ENCODE peak calls at places on chromosomes 13 and 19, in four cellular contexts. W, J, I and O are unnamed samples.

GRCh38 chr13:54029226-54029625 is 1000.6 kb downstream of the OLFM4 start:
- DNase-seq in J (no peak), W (no peak), I (no peak), O (peak; percentile 87)

GRCh38 chr13:36986462-36987240 is 12.5 kb downstream of the ALG5 start:
- DNase-seq in I (no peak), W (no peak), J (peak; percentile 2), O (no peak)

GRCh38 chr19:6947745-6948144 is 60.4 kb downstream of the ADGRE1 start:
- DNase-seq in J (peak; percentile 59), I (peak; percentile 12), W (no peak), O (no peak)

GRCh38 chr13:113083402-113084061 is 22.1 kb upstream of the F7 start:
- DNase-seq in I (no peak), W (peak; percentile 55), J (peak; percentile 8), O (no peak)

GRCh38 chr13:36166051-36166450 is 34.9 kb upstream of the DCLK1 start:
- DNase-seq in I (no peak), W (no peak), J (no peak), O (no peak)

GRCh38 chr13:76148926-76149325 is 512.8 kb downstream of the LMO7 start:
- DNase-seq in W (no peak), I (peak; percentile 84), J (peak; percentile 80), O (peak; percentile 26)

GRCh38 chr13:42970824-42971669 is 21.0 kb downstream of the EPSTI1 start:
- DNase-seq in J (peak; percentile 49), I (peak; percentile 64), W (no peak), O (no peak)

GRCh38 chr19:39351537-39352037 is 9.4 kb downstream of the SAMD4B start:
- DNase-seq in W (no peak), I (no peak), J (peak; percentile 36), O (no peak)

GRCh38 chr13:100102042-100102441 is 13.1 kb downstream of the PCCA start:
- DNase-seq in J (no peak), W (no peak), I (no peak), O (no peak)

GRCh38 chr13:101942038-101942437 is 459.8 kb downstream of the FGF14 start:
- DNase-seq in W (no peak), I (peak; percentile 43), J (peak; percentile 5), O (no peak)

GRCh38 chr19:1136918-1137317 is 33.1 kb downstream of the GPX4 start:
- DNase-seq in J (no peak), W (no peak), I (no peak), O (no peak)

GRCh38 chr19:42313096-42313839 is at the start of gene TMEM145:
- DNase-seq in J (peak; percentile 44), W (no peak), I (no peak), O (no peak)

GRCh38 chr19:2607712-2608601 is 94.5 kb downstream of the GNG7 start:
- DNase-seq in J (no peak), W (no peak), I (no peak), O (no peak)

GRCh38 chr19:39083983-39084731 is at the start of gene ACP7:
- DNase-seq in I (no peak), J (no peak), W (no peak), O (no peak)

GRCh38 chr13:46492946-46493345 is 60.0 kb upstream of the LRCH1 start:
- DNase-seq in I (peak; percentile 31), W (no peak), J (peak; percentile 59), O (no peak)

GRCh38 chr19:46753420-46754155 is 7.3 kb upstream of the STRN4 start:
- DNase-seq in J (no peak), I (no peak), W (no peak), O (no peak)

GRCh38 chr13:26883613-26884257 is 123.1 kb upstream of the GPR12 start:
- DNase-seq in W (no peak), I (no peak), J (no peak), O (no peak)

GRCh38 chr19:1206733-1207301 is 1.2 kb downstream of the STK11 start:
- DNase-seq in W (no peak), J (no peak), I (no peak), O (no peak)

GRCh38 chr19:17304386-17305047 is 1.2 kb upstream of the MRPL34 start:
- DNase-seq in J (no peak), I (no peak), W (no peak), O (no peak)

GRCh38 chr19:49157445-49158224 is at the start of gene TRPM4:
- DNase-seq in I (peak; percentile 74), W (peak; percentile 91), J (peak; percentile 67), O (no peak)

GRCh38 chr13:93328943-93329342 is 102.3 kb downstream of the GPC6 start:
- DNase-seq in W (no peak), I (no peak), J (no peak), O (no peak)

GRCh38 chr13:113903361-113903760 is 39.5 kb upstream of the GAS6 start:
- DNase-seq in I (peak; percentile 24), W (no peak), J (peak; percentile 95), O (no peak)

GRCh38 chr13:83216521-83217245 is 665.6 kb downstream of the SLITRK1 start:
- DNase-seq in J (peak; percentile 37), I (no peak), W (no peak), O (no peak)

DNA sequence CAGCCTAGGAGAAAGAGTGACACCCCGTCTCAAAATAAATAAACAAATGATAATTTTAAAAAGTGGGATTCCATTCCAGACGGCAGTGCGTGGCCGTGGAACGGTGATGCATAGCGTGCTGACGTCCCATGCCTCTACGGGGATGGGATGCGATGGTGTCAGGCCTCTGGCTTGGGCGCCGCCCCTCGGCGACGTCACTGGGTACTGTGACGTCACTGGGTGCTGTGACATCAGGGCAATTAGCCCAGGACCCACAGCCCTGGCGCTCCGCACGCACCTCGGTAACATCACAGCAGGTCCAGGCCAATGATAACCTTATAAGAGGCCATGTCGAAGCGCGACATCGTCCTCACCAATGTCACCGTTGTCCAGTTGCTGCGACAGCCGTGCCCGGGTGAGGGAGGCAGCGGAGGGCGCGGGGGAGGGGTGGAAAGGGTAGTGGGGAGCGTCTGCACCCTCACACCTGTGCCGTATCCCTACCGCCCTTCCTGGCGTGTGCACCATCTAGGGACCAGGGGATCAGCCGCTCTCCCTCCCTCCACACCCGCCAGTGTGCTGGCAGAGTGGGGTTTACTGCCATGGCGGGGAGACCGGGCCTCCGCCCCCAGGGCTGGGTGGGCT is at the start of gene GAPDHS:
- DNase-seq in I (no peak), J (no peak), W (no peak), O (no peak)
- H3K4me3 ChIP-seq in I (no peak within 1 kb of the TSS), J (no peak within 1 kb of the TSS), W (no peak within 1 kb of the TSS), O (peak within 1 kb of the TSS; percentile 8)

GRCh38 chr19:55210120-55210493 is 806 bp upstream of the PTPRH start:
- DNase-seq in J (peak; percentile 92), I (peak; percentile 90), W (no peak), O (peak; percentile 91)

GRCh38 chr19:55208880-55209429 is 346 bp downstream of the PTPRH start:
- DNase-seq in J (no peak), W (no peak), I (no peak), O (no peak)

GRCh38 chr19:55209430-55210119 is at the start of gene PTPRH:
- DNase-seq in W (no peak), J (no peak), I (no peak), O (no peak)

GRCh38 chr19:55213547-55213946 is 4.2 kb upstream of the PTPRH start:
- DNase-seq in I (no peak), W (no peak), J (no peak), O (no peak)

GRCh38 chr19:55212447-55212846 is 3.1 kb upstream of the PTPRH start:
- DNase-seq in W (no peak), J (no peak), I (no peak), O (no peak)
- TF ChIP-seq CTCF in W (no peak), J (no peak), I (peak; percentile 50), O (peak; percentile 27)

GRCh38 chr19:34228762-34229161 is 25.6 kb upstream of the GARRE1 start:
- DNase-seq in I (no peak), W (no peak), J (no peak), O (no peak)

GRCh38 chr19:34224996-34225658 is 29.2 kb upstream of the GARRE1 start:
- DNase-seq in J (peak; percentile 23), W (no peak), I (peak; percentile 17), O (no peak)

GRCh38 chr19:34228347-34228746 is 26.0 kb upstream of the GARRE1 start:
- DNase-seq in J (peak; percentile 9), I (no peak), W (no peak), O (no peak)

GRCh38 chr19:34226036-34226435 is 28.3 kb upstream of the GARRE1 start:
- DNase-seq in I (no peak), J (no peak), W (no peak), O (no peak)

GRCh38 chr19:34225659-34226015 is 28.7 kb upstream of the GARRE1 start:
- DNase-seq in I (no peak), W (no peak), J (no peak), O (no peak)
- H3K4me3 ChIP-seq in I (no peak overlapping the region), W (no peak overlapping the region), J (no peak overlapping the region), O (no peak overlapping the region)

GRCh38 chr19:12578641-12579040 is 27.4 kb upstream of the ZNF564 start:
- DNase-seq in J (no peak), W (no peak), I (no peak), O (no peak)

GRCh38 chr19:12580180-12580694 is 29.0 kb upstream of the ZNF564 start:
- DNase-seq in W (no peak), J (peak; percentile 74), I (peak; percentile 16), O (peak; percentile 61)

GRCh38 chr19:12581100-12581499 is 29.5 kb downstream of the ZNF490 start:
- DNase-seq in J (no peak), W (no peak), I (no peak), O (no peak)
- TF ChIP-seq CTCF in J (no peak), W (no peak), I (no peak), O (no peak)

DNA sequence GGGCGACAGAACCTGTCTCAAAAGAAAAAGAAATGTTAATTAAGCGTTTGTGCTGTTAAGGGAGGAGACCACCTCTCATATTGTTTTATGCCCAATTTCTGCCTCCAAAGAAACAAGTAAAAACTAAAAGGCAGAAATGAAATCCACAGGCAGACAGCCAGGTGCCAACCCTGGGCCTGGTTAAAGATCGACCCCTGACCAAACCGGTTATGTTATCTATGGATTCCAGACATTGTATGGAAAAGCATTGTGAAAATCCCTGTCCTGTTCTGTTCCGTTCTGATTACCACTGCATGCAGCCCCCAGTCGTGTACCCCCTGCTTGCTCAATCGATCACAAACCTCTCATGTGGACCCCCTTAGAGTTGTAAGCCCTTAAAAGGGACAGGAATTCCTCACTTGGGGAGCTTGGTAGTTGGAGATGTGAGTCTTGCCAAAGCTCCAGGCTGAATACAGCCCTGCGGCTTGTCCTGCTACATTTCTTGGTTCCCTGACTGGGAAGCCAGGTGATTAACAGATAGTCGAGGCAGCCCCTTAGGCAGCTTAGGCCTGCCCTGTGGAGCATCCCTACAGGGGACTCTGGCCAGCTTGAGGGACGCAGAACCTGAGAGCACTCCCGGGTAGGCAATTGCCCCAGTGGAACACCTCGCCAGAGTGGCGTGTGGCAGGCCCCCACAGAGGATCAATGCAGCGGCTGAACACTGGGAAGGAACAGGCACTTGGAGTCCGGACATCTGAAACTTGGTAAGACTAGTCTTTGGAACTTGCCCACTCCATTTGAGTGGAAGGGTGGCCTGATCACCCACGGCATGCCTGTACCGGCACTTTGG is 748 bp upstream of the ZNF552 start:
- DNase-seq in I (no peak), J (no peak), W (no peak), O (no peak)
- H3K4me3 ChIP-seq in I (peak overlapping the region; percentile 95), J (peak overlapping the region; percentile 93), W (peak overlapping the region; percentile 76), O (peak overlapping the region; percentile 92)